ENCODE peak calls at places on chromosomes 7 and 10, in eight cellular contexts. One of them, this sample, is unnamed.

GRCh38 chr7:2405601-2406345 is 2.4 kb downstream of the CHST12 start:
- DNase-seq in head of caudate nucleus: no peak
- DNase-seq in DMS 273 treated with DMSO at 0.1 percent for 48 hours: no peak
- DNase-seq in NCI-H1048: no peak
- DNase-seq in AG08396: no peak
- DNase-seq in foreskin fibroblast: no peak
- DNase-seq in ureter: no peak
- DNase-seq in NCI-H1694: no peak
- DNase-seq in this sample: no peak

GRCh38 chr7:119514326-119514725 is 758.6 kb upstream of the KCND2 start:
- DNase-seq in head of caudate nucleus: no peak
- DNase-seq in DMS 273 treated with DMSO at 0.1 percent for 48 hours: no peak
- DNase-seq in NCI-H1048: no peak
- DNase-seq in AG08396: no peak
- DNase-seq in foreskin fibroblast: no peak
- DNase-seq in ureter: no peak
- DNase-seq in NCI-H1694: no peak
- DNase-seq in this sample: no peak

GRCh38 chr10:60238408-60239100 is 151.1 kb downstream of the ANK3 start:
- DNase-seq in head of caudate nucleus: peak
- DNase-seq in DMS 273 treated with DMSO at 0.1 percent for 48 hours: no peak
- DNase-seq in NCI-H1048: no peak
- DNase-seq in AG08396: peak
- DNase-seq in foreskin fibroblast: peak
- DNase-seq in ureter: peak
- DNase-seq in NCI-H1694: no peak
- DNase-seq in this sample: peak

GRCh38 chr7:98805956-98806838 is 63.6 kb downstream of the TMEM130 start:
- DNase-seq in head of caudate nucleus: no peak
- DNase-seq in DMS 273 treated with DMSO at 0.1 percent for 48 hours: no peak
- DNase-seq in NCI-H1048: no peak
- DNase-seq in AG08396: no peak
- DNase-seq in foreskin fibroblast: no peak
- DNase-seq in ureter: no peak
- DNase-seq in NCI-H1694: no peak
- DNase-seq in this sample: no peak

GRCh38 chr7:45973725-45974532 is 52.9 kb upstream of the IGFBP3 start:
- DNase-seq in head of caudate nucleus: peak
- DNase-seq in DMS 273 treated with DMSO at 0.1 percent for 48 hours: no peak
- DNase-seq in NCI-H1048: no peak
- DNase-seq in AG08396: no peak
- DNase-seq in foreskin fibroblast: no peak
- DNase-seq in ureter: no peak
- DNase-seq in NCI-H1694: no peak
- DNase-seq in this sample: peak

GRCh38 chr10:100338434-100339036 is 8.5 kb upstream of the SCD start:
- DNase-seq in head of caudate nucleus: peak
- DNase-seq in DMS 273 treated with DMSO at 0.1 percent for 48 hours: no peak
- DNase-seq in NCI-H1048: peak
- DNase-seq in AG08396: peak
- DNase-seq in foreskin fibroblast: peak
- DNase-seq in ureter: peak
- DNase-seq in NCI-H1694: peak
- DNase-seq in this sample: peak

GRCh38 chr7:27636326-27637006 is 26.2 kb downstream of the HIBADH start:
- DNase-seq in head of caudate nucleus: no peak
- DNase-seq in DMS 273 treated with DMSO at 0.1 percent for 48 hours: peak
- DNase-seq in NCI-H1048: no peak
- DNase-seq in AG08396: no peak
- DNase-seq in foreskin fibroblast: no peak
- DNase-seq in ureter: no peak
- DNase-seq in NCI-H1694: no peak
- DNase-seq in this sample: no peak

GRCh38 chr10:23530079-23530478 is 91.2 kb downstream of the OTUD1 start:
- DNase-seq in head of caudate nucleus: no peak
- DNase-seq in DMS 273 treated with DMSO at 0.1 percent for 48 hours: no peak
- DNase-seq in NCI-H1048: no peak
- DNase-seq in AG08396: no peak
- DNase-seq in foreskin fibroblast: no peak
- DNase-seq in ureter: no peak
- DNase-seq in NCI-H1694: no peak
- DNase-seq in this sample: no peak

GRCh38 chr10:79176052-79176501 is 107.3 kb downstream of the ZMIZ1 start:
- DNase-seq in head of caudate nucleus: no peak
- DNase-seq in DMS 273 treated with DMSO at 0.1 percent for 48 hours: no peak
- DNase-seq in NCI-H1048: no peak
- DNase-seq in AG08396: peak
- DNase-seq in foreskin fibroblast: no peak
- DNase-seq in ureter: no peak
- DNase-seq in NCI-H1694: no peak
- DNase-seq in this sample: no peak

GRCh38 chr10:85786401-85786899 is 580.1 kb downstream of the GRID1 start:
- DNase-seq in head of caudate nucleus: no peak
- DNase-seq in DMS 273 treated with DMSO at 0.1 percent for 48 hours: no peak
- DNase-seq in NCI-H1048: no peak
- DNase-seq in AG08396: no peak
- DNase-seq in foreskin fibroblast: no peak
- DNase-seq in ureter: no peak
- DNase-seq in NCI-H1694: no peak
- DNase-seq in this sample: no peak

GRCh38 chr10:58818889-58819288 is 306.2 kb downstream of the BICC1 start:
- DNase-seq in head of caudate nucleus: no peak
- DNase-seq in DMS 273 treated with DMSO at 0.1 percent for 48 hours: peak
- DNase-seq in NCI-H1048: peak
- DNase-seq in AG08396: no peak
- DNase-seq in foreskin fibroblast: peak
- DNase-seq in ureter: no peak
- DNase-seq in NCI-H1694: peak
- DNase-seq in this sample: no peak

GRCh38 chr10:43707755-43708154 is 59.1 kb upstream of the ZNF32 start:
- DNase-seq in head of caudate nucleus: no peak
- DNase-seq in DMS 273 treated with DMSO at 0.1 percent for 48 hours: no peak
- DNase-seq in NCI-H1048: no peak
- DNase-seq in AG08396: no peak
- DNase-seq in foreskin fibroblast: no peak
- DNase-seq in ureter: no peak
- DNase-seq in NCI-H1694: no peak
- DNase-seq in this sample: no peak

GRCh38 chr7:13312327-13312726 is 624.9 kb downstream of the ARL4A start:
- DNase-seq in head of caudate nucleus: no peak
- DNase-seq in DMS 273 treated with DMSO at 0.1 percent for 48 hours: no peak
- DNase-seq in NCI-H1048: no peak
- DNase-seq in AG08396: no peak
- DNase-seq in foreskin fibroblast: no peak
- DNase-seq in ureter: no peak
- DNase-seq in NCI-H1694: no peak
- DNase-seq in this sample: no peak

GRCh38 chr10:1156921-1157614 is 100.9 kb downstream of the WDR37 start:
- DNase-seq in head of caudate nucleus: no peak
- DNase-seq in DMS 273 treated with DMSO at 0.1 percent for 48 hours: no peak
- DNase-seq in NCI-H1048: no peak
- DNase-seq in AG08396: no peak
- DNase-seq in foreskin fibroblast: no peak
- DNase-seq in ureter: peak
- DNase-seq in NCI-H1694: no peak
- DNase-seq in this sample: no peak

GRCh38 chr7:73623798-73624668 is at the start of gene MLXIPL:
- DNase-seq in head of caudate nucleus: peak
- DNase-seq in DMS 273 treated with DMSO at 0.1 percent for 48 hours: peak
- DNase-seq in NCI-H1048: peak
- DNase-seq in AG08396: peak
- DNase-seq in foreskin fibroblast: peak
- DNase-seq in ureter: peak
- DNase-seq in NCI-H1694: peak
- DNase-seq in this sample: peak

GRCh38 chr10:31622993-31623392 is 304.0 kb downstream of the ZEB1 start:
- DNase-seq in head of caudate nucleus: no peak
- DNase-seq in DMS 273 treated with DMSO at 0.1 percent for 48 hours: peak
- DNase-seq in NCI-H1048: no peak
- DNase-seq in AG08396: peak
- DNase-seq in foreskin fibroblast: peak
- DNase-seq in ureter: no peak
- DNase-seq in NCI-H1694: no peak
- DNase-seq in this sample: no peak

GRCh38 chr10:52615756-52616419 is 156.7 kb downstream of the MBL2 start:
- DNase-seq in head of caudate nucleus: no peak
- DNase-seq in DMS 273 treated with DMSO at 0.1 percent for 48 hours: no peak
- DNase-seq in NCI-H1048: no peak
- DNase-seq in AG08396: no peak
- DNase-seq in foreskin fibroblast: peak
- DNase-seq in ureter: no peak
- DNase-seq in NCI-H1694: no peak
- DNase-seq in this sample: no peak

GRCh38 chr7:14850039-14850438 is 52.5 kb downstream of the DGKB start:
- DNase-seq in head of caudate nucleus: no peak
- DNase-seq in DMS 273 treated with DMSO at 0.1 percent for 48 hours: no peak
- DNase-seq in NCI-H1048: no peak
- DNase-seq in AG08396: no peak
- DNase-seq in foreskin fibroblast: no peak
- DNase-seq in ureter: no peak
- DNase-seq in NCI-H1694: no peak
- DNase-seq in this sample: no peak

GRCh38 chr7:46747222-46747621 is 826.1 kb upstream of the IGFBP3 start:
- DNase-seq in head of caudate nucleus: no peak
- DNase-seq in DMS 273 treated with DMSO at 0.1 percent for 48 hours: no peak
- DNase-seq in NCI-H1048: no peak
- DNase-seq in AG08396: no peak
- DNase-seq in foreskin fibroblast: no peak
- DNase-seq in ureter: no peak
- DNase-seq in NCI-H1694: no peak
- DNase-seq in this sample: no peak

GRCh38 chr7:148535227-148535626 is 55.3 kb upstream of the C7orf33 start:
- DNase-seq in head of caudate nucleus: no peak
- DNase-seq in DMS 273 treated with DMSO at 0.1 percent for 48 hours: no peak
- DNase-seq in NCI-H1048: no peak
- DNase-seq in AG08396: no peak
- DNase-seq in foreskin fibroblast: no peak
- DNase-seq in ureter: no peak
- DNase-seq in NCI-H1694: peak
- DNase-seq in this sample: no peak

GRCh38 chr10:43193496-43194080 is 55.3 kb downstream of the CSGALNACT2 start:
- DNase-seq in head of caudate nucleus: no peak
- DNase-seq in DMS 273 treated with DMSO at 0.1 percent for 48 hours: no peak
- DNase-seq in NCI-H1048: no peak
- DNase-seq in AG08396: no peak
- DNase-seq in foreskin fibroblast: no peak
- DNase-seq in ureter: no peak
- DNase-seq in NCI-H1694: no peak
- DNase-seq in this sample: no peak

GRCh38 chr10:18378766-18379165 is 238.5 kb downstream of the CACNB2 start:
- DNase-seq in head of caudate nucleus: no peak
- DNase-seq in DMS 273 treated with DMSO at 0.1 percent for 48 hours: no peak
- DNase-seq in NCI-H1048: no peak
- DNase-seq in AG08396: no peak
- DNase-seq in foreskin fibroblast: no peak
- DNase-seq in ureter: no peak
- DNase-seq in NCI-H1694: no peak
- DNase-seq in this sample: peak

This sample was measured in midbrain.